ENCODE peak calls at places on chromosomes 12 and 14, in ten cellular contexts. X is K562; F is HFFc6; E is mesothelial cell of epicardium; R is progenitor cell of endocrine pancreas; T is kidney; A is lower lobe of right lung; H is CD4-positive, alpha-beta T cell; C is suprapubic skin; Q is astrocyte of the cerebellum. B is an unnamed sample.

GRCh38 chr12:93514853-93515252 is 47.5 kb downstream of the MRPL42 start:
- DNase-seq in E (no peak), H (no peak), F (peak; percentile 54), T (no peak), R (no peak), A (no peak), C (no peak), Q (peak; percentile 2), X (no peak), B (no peak)

GRCh38 chr12:51910691-51911090 is 3.4 kb downstream of the ACVRL1 start:
- DNase-seq in R (no peak), A (peak; percentile 30), H (no peak), E (no peak), Q (no peak), F (no peak), X (no peak), T (no peak), C (peak; percentile 59), B (no peak)

GRCh38 chr12:32365473-32366064 is 33.8 kb upstream of the FGD4 start:
- DNase-seq in R (peak; percentile 47), A (no peak), C (no peak), X (peak; percentile 60), T (no peak), Q (peak; percentile 72), E (no peak), H (no peak), F (peak; percentile 80), B (no peak)

GRCh38 chr14:20377171-20377570 is 33.7 kb downstream of the PARP2 start:
- DNase-seq in E (no peak), X (no peak), R (no peak), A (no peak), C (no peak), Q (no peak), T (no peak), H (no peak), F (no peak), B (no peak)

GRCh38 chr14:65006251-65006721 is 19.6 kb downstream of the FNTB start:
- DNase-seq in E (no peak), C (no peak), Q (no peak), F (no peak), H (no peak), R (no peak), A (no peak), X (peak; percentile 21), T (no peak), B (no peak)

GRCh38 chr14:23061995-23062394 is 4.7 kb upstream of the CDH24 start:
- DNase-seq in Q (peak; percentile 93), T (no peak), E (no peak), C (peak; percentile 71), H (no peak), R (no peak), F (peak; percentile 90), A (no peak), X (no peak), B (no peak)

GRCh38 chr14:87629788-87630187 is 363.2 kb downstream of the GALC start:
- DNase-seq in A (no peak), X (no peak), F (no peak), T (no peak), E (no peak), Q (no peak), R (no peak), H (no peak), C (no peak), B (no peak)

GRCh38 chr14:50977863-50978520 is 33.7 kb upstream of the PYGL start:
- DNase-seq in H (no peak), E (no peak), R (no peak), F (no peak), X (no peak), C (no peak), Q (no peak), T (no peak), A (no peak), B (no peak)

GRCh38 chr12:94900496-94900895 is 103.0 kb downstream of the NDUFA12 start:
- DNase-seq in X (no peak), R (no peak), T (no peak), C (no peak), A (no peak), E (no peak), H (no peak), Q (no peak), F (no peak), B (no peak)

GRCh38 chr12:94892544-94893267 is 110.8 kb downstream of the NDUFA12 start:
- DNase-seq in H (no peak), X (no peak), A (no peak), T (no peak), C (no peak), E (no peak), Q (no peak), F (no peak), R (no peak), B (no peak)

DNA sequence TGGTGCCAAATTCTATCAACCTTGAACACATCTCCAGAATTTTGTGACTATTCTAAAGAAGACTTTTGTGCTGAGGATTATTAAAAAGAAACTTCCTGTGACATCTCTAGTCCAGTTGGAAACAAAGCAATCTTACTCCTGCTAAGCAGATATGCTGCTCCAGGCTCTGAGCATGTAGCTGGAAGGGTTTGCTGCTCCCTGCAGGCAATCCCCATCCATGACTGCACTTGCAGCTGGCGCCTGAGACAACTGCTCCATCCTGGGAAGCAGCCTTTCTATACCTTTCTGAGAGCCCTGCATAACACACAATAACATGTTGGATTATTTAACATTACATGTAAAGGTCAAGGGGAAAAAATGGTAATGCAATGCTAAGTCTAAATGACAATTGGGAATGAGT is 105.1 kb downstream of the NDUFA12 start:
- DNase-seq in H (no peak), R (no peak), C (no peak), A (no peak), X (no peak), E (no peak), T (no peak), Q (no peak), F (no peak), B (no peak)
- TF ChIP-seq CTCF in H (no peak), R (peak; percentile 31), C (no peak), A (no peak), X (no peak), E (no peak), T (peak; percentile 2), Q (peak; percentile 42), F (peak; percentile 30), B (peak; percentile 41)

DNA sequence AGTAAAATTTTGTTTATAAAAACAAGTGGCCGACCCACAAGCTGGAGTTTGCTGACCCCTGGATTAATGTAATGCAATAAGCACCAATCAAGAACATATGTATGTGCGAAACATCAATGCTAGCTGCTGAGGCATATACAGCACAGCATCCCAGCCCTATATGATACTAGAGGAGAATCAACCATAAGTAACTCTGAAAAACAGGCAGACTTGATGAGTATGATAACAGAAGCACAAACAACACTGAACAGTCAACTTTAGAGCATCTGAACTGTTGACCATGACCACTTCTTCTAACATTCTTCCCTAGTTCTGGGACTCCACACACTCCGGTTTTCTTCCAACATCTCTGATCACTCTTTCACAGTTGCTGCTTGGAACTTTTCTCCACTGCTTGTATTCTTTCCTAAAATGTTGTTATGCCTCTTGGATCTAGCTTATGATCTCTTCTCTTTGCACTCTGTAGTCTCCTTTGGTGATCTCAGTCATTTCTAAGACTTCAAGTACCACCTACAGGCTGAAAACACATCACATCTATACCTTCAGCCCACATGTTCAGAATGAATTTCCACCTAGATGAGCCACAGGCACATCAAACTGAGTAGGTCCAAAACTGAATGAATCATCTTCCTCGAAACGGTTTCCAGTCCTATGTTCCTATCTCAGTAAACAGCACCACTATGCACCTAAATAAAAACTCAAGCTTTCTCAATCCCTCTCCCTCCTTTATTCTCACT is 57.2 kb downstream of the STXBP6 start:
- DNase-seq in C (no peak), H (no peak), R (no peak), X (no peak), F (no peak), T (no peak), A (no peak), Q (no peak), E (no peak), B (no peak)
- TF ChIP-seq CTCF in C (no peak), H (no peak), R (no peak), X (no peak), F (no peak), T (no peak), A (no peak), Q (no peak), E (no peak), B (no peak)

DNA sequence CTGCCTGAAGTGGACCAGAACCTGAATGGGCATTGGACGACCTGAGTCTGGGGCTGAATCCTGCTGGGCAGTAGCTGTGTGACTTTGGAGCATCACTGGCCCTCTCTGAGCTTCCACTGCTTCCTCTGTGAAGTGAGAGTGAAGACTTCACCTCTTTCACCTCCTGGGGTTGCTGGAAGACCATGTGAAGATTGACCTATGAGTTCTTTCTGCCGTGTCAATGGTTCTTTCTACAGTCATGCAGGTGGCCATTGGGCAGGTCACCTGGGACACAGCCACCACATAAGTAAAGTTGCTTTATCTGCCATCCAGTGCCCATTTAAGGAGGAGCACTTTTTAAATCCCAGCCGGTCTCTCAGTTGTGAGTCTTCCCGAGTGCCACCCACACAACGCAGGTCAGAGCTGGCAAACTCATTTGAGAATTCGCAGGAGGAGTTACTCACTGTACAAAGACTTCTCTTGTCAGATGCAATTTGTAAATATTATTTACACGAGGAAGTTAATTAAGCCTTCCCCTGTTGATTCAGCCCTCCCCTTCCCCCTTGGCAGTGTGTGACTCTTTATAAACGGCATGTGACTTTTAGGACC is 74.8 kb upstream of the TCL1B start:
- DNase-seq in Q (no peak), E (no peak), T (no peak), A (no peak), X (no peak), H (no peak), F (no peak), C (no peak), R (no peak), B (no peak)
- TF ChIP-seq CTCF in Q (no peak), E (no peak), T (no peak), A (no peak), X (no peak), H (no peak), F (no peak), C (no peak), R (no peak), B (no peak)

GRCh38 chr12:111901182-111901581 is 59.2 kb downstream of the MAPKAPK5 start:
- DNase-seq in H (no peak), E (no peak), T (no peak), R (no peak), Q (no peak), A (no peak), F (no peak), X (no peak), C (no peak), B (no peak)
- TF ChIP-seq CTCF in H (no peak), E (no peak), T (no peak), R (no peak), Q (no peak), A (no peak), F (no peak), X (no peak), C (no peak), B (no peak)

DNA sequence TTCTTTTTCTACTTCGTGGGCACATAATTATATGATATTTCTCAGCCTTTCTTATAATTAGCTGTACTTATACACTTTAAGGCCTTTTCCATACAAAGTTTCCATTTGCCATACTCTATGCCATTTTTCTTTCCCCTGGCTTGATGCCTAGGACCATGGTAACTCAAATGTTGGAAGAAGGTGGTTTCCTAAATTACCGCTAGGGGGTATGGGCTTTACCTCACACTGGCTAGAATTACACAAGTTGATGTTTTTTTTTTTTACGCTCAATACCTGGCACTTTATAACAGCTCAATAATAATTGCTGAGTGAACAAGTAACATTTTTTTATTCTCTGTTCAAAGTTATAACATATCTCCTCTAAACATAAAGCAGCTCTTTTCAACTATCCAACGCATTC is 306.8 kb upstream of the LRFN5 start:
- DNase-seq in A (no peak), H (no peak), E (no peak), T (no peak), R (no peak), C (no peak), F (no peak), Q (no peak), X (no peak), B (no peak)
- TF ChIP-seq CTCF in A (no peak), H (no peak), E (no peak), T (no peak), R (peak; percentile 29), C (no peak), F (no peak), Q (no peak), X (no peak), B (peak; percentile 54)